ENCODE peak calls at places on chromosomes 6 and 20, in ten cellular contexts. One of them, this sample, is unnamed.

GRCh38 chr20:47231382-47232042 is 125.0 kb downstream of the ZMYND8 start:
- DNase-seq in fibroblast of mammary gland: no peak
- DNase-seq in iPS-NIHi11: no peak
- DNase-seq in left lobe of liver: no peak
- DNase-seq in activated CD8-positive, alpha-beta memory T cell treated with anti-CD3 and anti-CD28 coated beads for 24 hours: no peak
- DNase-seq in central memory CD8-positive, alpha-beta T cell: no peak
- DNase-seq in right cardiac atrium: no peak
- DNase-seq in SK-N-DZ: no peak
- DNase-seq in AG04450: peak; percentile 79
- DNase-seq in NCI-H446: no peak
- DNase-seq in this sample: no peak

GRCh38 chr6:149169761-149170359 is 147.7 kb upstream of the TAB2 start:
- DNase-seq in fibroblast of mammary gland: no peak
- DNase-seq in iPS-NIHi11: no peak
- DNase-seq in left lobe of liver: no peak
- DNase-seq in activated CD8-positive, alpha-beta memory T cell treated with anti-CD3 and anti-CD28 coated beads for 24 hours: no peak
- DNase-seq in central memory CD8-positive, alpha-beta T cell: no peak
- DNase-seq in right cardiac atrium: peak; percentile 49
- DNase-seq in SK-N-DZ: no peak
- DNase-seq in AG04450: no peak
- DNase-seq in NCI-H446: no peak
- DNase-seq in this sample: no peak

GRCh38 chr6:150177260-150178246 is 34.7 kb downstream of the PPP1R14C start:
- DNase-seq in fibroblast of mammary gland: peak; percentile 17
- DNase-seq in iPS-NIHi11: no peak
- DNase-seq in left lobe of liver: no peak
- DNase-seq in activated CD8-positive, alpha-beta memory T cell treated with anti-CD3 and anti-CD28 coated beads for 24 hours: no peak
- DNase-seq in central memory CD8-positive, alpha-beta T cell: no peak
- DNase-seq in right cardiac atrium: peak; percentile 69
- DNase-seq in SK-N-DZ: no peak
- DNase-seq in AG04450: no peak
- DNase-seq in NCI-H446: no peak
- DNase-seq in this sample: no peak

GRCh38 chr20:63321148-63321831 is 28.3 kb downstream of the COL20A1 start:
- DNase-seq in fibroblast of mammary gland: peak; percentile 30
- DNase-seq in iPS-NIHi11: no peak
- DNase-seq in left lobe of liver: no peak
- DNase-seq in activated CD8-positive, alpha-beta memory T cell treated with anti-CD3 and anti-CD28 coated beads for 24 hours: no peak
- DNase-seq in central memory CD8-positive, alpha-beta T cell: no peak
- DNase-seq in right cardiac atrium: peak; percentile 92
- DNase-seq in SK-N-DZ: no peak
- DNase-seq in AG04450: no peak
- DNase-seq in NCI-H446: no peak
- DNase-seq in this sample: no peak

GRCh38 chr20:32743237-32744112 is at the start of gene COMMD7:
- DNase-seq in fibroblast of mammary gland: peak; percentile 38
- DNase-seq in iPS-NIHi11: peak; percentile 63
- DNase-seq in left lobe of liver: peak; percentile 60
- DNase-seq in activated CD8-positive, alpha-beta memory T cell treated with anti-CD3 and anti-CD28 coated beads for 24 hours: peak; percentile 83
- DNase-seq in central memory CD8-positive, alpha-beta T cell: peak; percentile 39
- DNase-seq in right cardiac atrium: peak; percentile 89
- DNase-seq in SK-N-DZ: peak; percentile 48
- DNase-seq in AG04450: no peak
- DNase-seq in NCI-H446: peak; percentile 24
- DNase-seq in this sample: peak; percentile 19

GRCh38 chr20:50642288-50642803 is 49.0 kb downstream of the RIPOR3 start:
- DNase-seq in fibroblast of mammary gland: no peak
- DNase-seq in iPS-NIHi11: no peak
- DNase-seq in left lobe of liver: no peak
- DNase-seq in activated CD8-positive, alpha-beta memory T cell treated with anti-CD3 and anti-CD28 coated beads for 24 hours: no peak
- DNase-seq in central memory CD8-positive, alpha-beta T cell: no peak
- DNase-seq in right cardiac atrium: no peak
- DNase-seq in SK-N-DZ: no peak
- DNase-seq in AG04450: no peak
- DNase-seq in NCI-H446: no peak
- DNase-seq in this sample: no peak

GRCh38 chr6:16184129-16184528 is 54.3 kb upstream of the GMPR start:
- DNase-seq in fibroblast of mammary gland: peak; percentile 18
- DNase-seq in iPS-NIHi11: peak; percentile 64
- DNase-seq in left lobe of liver: no peak
- DNase-seq in activated CD8-positive, alpha-beta memory T cell treated with anti-CD3 and anti-CD28 coated beads for 24 hours: no peak
- DNase-seq in central memory CD8-positive, alpha-beta T cell: no peak
- DNase-seq in right cardiac atrium: no peak
- DNase-seq in SK-N-DZ: peak; percentile 50
- DNase-seq in AG04450: no peak
- DNase-seq in NCI-H446: peak; percentile 30
- DNase-seq in this sample: no peak

GRCh38 chr6:105215506-105215905 is 35.7 kb upstream of the POPDC3 start:
- DNase-seq in fibroblast of mammary gland: no peak
- DNase-seq in iPS-NIHi11: no peak
- DNase-seq in left lobe of liver: no peak
- DNase-seq in activated CD8-positive, alpha-beta memory T cell treated with anti-CD3 and anti-CD28 coated beads for 24 hours: no peak
- DNase-seq in central memory CD8-positive, alpha-beta T cell: no peak
- DNase-seq in right cardiac atrium: no peak
- DNase-seq in SK-N-DZ: peak; percentile 67
- DNase-seq in AG04450: no peak
- DNase-seq in NCI-H446: no peak
- DNase-seq in this sample: no peak

GRCh38 chr6:133983099-133983939 is 30.3 kb downstream of the TBPL1 start:
- DNase-seq in fibroblast of mammary gland: no peak
- DNase-seq in iPS-NIHi11: peak; percentile 24
- DNase-seq in left lobe of liver: no peak
- DNase-seq in activated CD8-positive, alpha-beta memory T cell treated with anti-CD3 and anti-CD28 coated beads for 24 hours: peak; percentile 66
- DNase-seq in central memory CD8-positive, alpha-beta T cell: no peak
- DNase-seq in right cardiac atrium: no peak
- DNase-seq in SK-N-DZ: no peak
- DNase-seq in AG04450: no peak
- DNase-seq in NCI-H446: no peak
- DNase-seq in this sample: no peak

GRCh38 chr6:134560019-134560418 is 242.1 kb upstream of the SGK1 start:
- DNase-seq in fibroblast of mammary gland: no peak
- DNase-seq in iPS-NIHi11: no peak
- DNase-seq in left lobe of liver: no peak
- DNase-seq in activated CD8-positive, alpha-beta memory T cell treated with anti-CD3 and anti-CD28 coated beads for 24 hours: no peak
- DNase-seq in central memory CD8-positive, alpha-beta T cell: no peak
- DNase-seq in right cardiac atrium: no peak
- DNase-seq in SK-N-DZ: no peak
- DNase-seq in AG04450: no peak
- DNase-seq in NCI-H446: no peak
- DNase-seq in this sample: no peak

GRCh38 chr6:398065-398464 is 6.5 kb downstream of the IRF4 start:
- DNase-seq in fibroblast of mammary gland: no peak
- DNase-seq in iPS-NIHi11: no peak
- DNase-seq in left lobe of liver: no peak
- DNase-seq in activated CD8-positive, alpha-beta memory T cell treated with anti-CD3 and anti-CD28 coated beads for 24 hours: no peak
- DNase-seq in central memory CD8-positive, alpha-beta T cell: no peak
- DNase-seq in right cardiac atrium: no peak
- DNase-seq in SK-N-DZ: no peak
- DNase-seq in AG04450: no peak
- DNase-seq in NCI-H446: no peak
- DNase-seq in this sample: no peak

GRCh38 chr6:133817460-133818047 is 71.4 kb upstream of the TCF21 start:
- DNase-seq in fibroblast of mammary gland: no peak
- DNase-seq in iPS-NIHi11: peak; percentile 69
- DNase-seq in left lobe of liver: no peak
- DNase-seq in activated CD8-positive, alpha-beta memory T cell treated with anti-CD3 and anti-CD28 coated beads for 24 hours: peak; percentile 73
- DNase-seq in central memory CD8-positive, alpha-beta T cell: no peak
- DNase-seq in right cardiac atrium: peak; percentile 45
- DNase-seq in SK-N-DZ: peak; percentile 19
- DNase-seq in AG04450: no peak
- DNase-seq in NCI-H446: no peak
- DNase-seq in this sample: no peak

GRCh38 chr6:116409756-116410155 is 39.0 kb downstream of the DSE start:
- DNase-seq in fibroblast of mammary gland: no peak
- DNase-seq in iPS-NIHi11: no peak
- DNase-seq in left lobe of liver: no peak
- DNase-seq in activated CD8-positive, alpha-beta memory T cell treated with anti-CD3 and anti-CD28 coated beads for 24 hours: no peak
- DNase-seq in central memory CD8-positive, alpha-beta T cell: no peak
- DNase-seq in right cardiac atrium: no peak
- DNase-seq in SK-N-DZ: no peak
- DNase-seq in AG04450: no peak
- DNase-seq in NCI-H446: no peak
- DNase-seq in this sample: no peak

GRCh38 chr6:73263570-73263909 is 544 bp upstream of the KHDC1 start:
- DNase-seq in fibroblast of mammary gland: no peak
- DNase-seq in iPS-NIHi11: no peak
- DNase-seq in left lobe of liver: no peak
- DNase-seq in activated CD8-positive, alpha-beta memory T cell treated with anti-CD3 and anti-CD28 coated beads for 24 hours: no peak
- DNase-seq in central memory CD8-positive, alpha-beta T cell: no peak
- DNase-seq in right cardiac atrium: no peak
- DNase-seq in SK-N-DZ: no peak
- DNase-seq in AG04450: no peak
- DNase-seq in NCI-H446: no peak
- DNase-seq in this sample: no peak

GRCh38 chr6:106411643-106412200 is 51.2 kb downstream of the CRYBG1 start:
- DNase-seq in fibroblast of mammary gland: no peak
- DNase-seq in iPS-NIHi11: no peak
- DNase-seq in left lobe of liver: no peak
- DNase-seq in activated CD8-positive, alpha-beta memory T cell treated with anti-CD3 and anti-CD28 coated beads for 24 hours: no peak
- DNase-seq in central memory CD8-positive, alpha-beta T cell: no peak
- DNase-seq in right cardiac atrium: no peak
- DNase-seq in SK-N-DZ: no peak
- DNase-seq in AG04450: no peak
- DNase-seq in NCI-H446: no peak
- DNase-seq in this sample: no peak

GRCh38 chr6:11025911-11026635 is 18.0 kb downstream of the ELOVL2 start:
- DNase-seq in fibroblast of mammary gland: no peak
- DNase-seq in iPS-NIHi11: no peak
- DNase-seq in left lobe of liver: no peak
- DNase-seq in activated CD8-positive, alpha-beta memory T cell treated with anti-CD3 and anti-CD28 coated beads for 24 hours: no peak
- DNase-seq in central memory CD8-positive, alpha-beta T cell: no peak
- DNase-seq in right cardiac atrium: no peak
- DNase-seq in SK-N-DZ: no peak
- DNase-seq in AG04450: no peak
- DNase-seq in NCI-H446: no peak
- DNase-seq in this sample: no peak

GRCh38 chr6:165497472-165497871 is 165.6 kb downstream of the PDE10A start:
- DNase-seq in fibroblast of mammary gland: no peak
- DNase-seq in iPS-NIHi11: no peak
- DNase-seq in left lobe of liver: no peak
- DNase-seq in activated CD8-positive, alpha-beta memory T cell treated with anti-CD3 and anti-CD28 coated beads for 24 hours: no peak
- DNase-seq in central memory CD8-positive, alpha-beta T cell: no peak
- DNase-seq in right cardiac atrium: no peak
- DNase-seq in SK-N-DZ: no peak
- DNase-seq in AG04450: no peak
- DNase-seq in NCI-H446: no peak
- DNase-seq in this sample: no peak